ENCODE peak calls at places on chromosomes 12 and 14, in six cellular contexts. A, B, N, J, G and V are unnamed samples. For H3K4me1, the result is how much of the 10 kb centered on the place peaks cover.

GRCh38 chr14:74290415-74290814 is 12.3 kb downstream of the ABCD4 start:
- DNase-seq in N (no peak), A (no peak), G (no peak), J (peak), B (no peak), V (no peak)

GRCh38 chr12:131882804-131883520 is 11.5 kb upstream of the ULK1 start:
- DNase-seq in J (no peak), B (no peak), N (peak), G (no peak), A (no peak), V (no peak)

GRCh38 chr12:823043-823698 is 70.8 kb downstream of the WNK1 start:
- DNase-seq in G (no peak), J (no peak), B (no peak), N (no peak), A (no peak), V (no peak)

GRCh38 chr14:35384386-35385041 is 20.0 kb downstream of the NFKBIA start:
- DNase-seq in N (no peak), B (no peak), J (peak), G (peak), A (no peak), V (no peak)

GRCh38 chr14:33061667-33062325 is 123.1 kb downstream of the NPAS3 start:
- DNase-seq in J (no peak), G (no peak), N (peak), A (no peak), B (no peak), V (no peak)

GRCh38 chr12:122984612-122985358 is 4.3 kb downstream of the ARL6IP4 start:
- DNase-seq in J (peak), B (no peak), N (no peak), G (peak), A (no peak), V (peak)

GRCh38 chr12:57069522-57069921 is 9.1 kb downstream of the NEMP1 start:
- DNase-seq in A (peak), J (peak), G (peak), N (peak), B (peak), V (no peak)

GRCh38 chr14:94617366-94617941 is 5.3 kb downstream of the SERPINA3 start:
- DNase-seq in A (no peak), G (no peak), B (no peak), J (no peak), N (no peak), V (no peak)

GRCh38 chr12:66288121-66288520 is 14.2 kb upstream of the HELB start:
- DNase-seq in G (no peak), J (no peak), A (no peak), N (no peak), B (no peak), V (no peak)

GRCh38 chr14:64107438-64107837 is 186.7 kb downstream of the ESR2 start:
- DNase-seq in G (no peak), J (no peak), B (no peak), N (no peak), A (no peak), V (no peak)

GRCh38 chr14:31926652-31927347 is 150.3 kb upstream of the ARHGAP5 start:
- DNase-seq in A (no peak), J (peak), B (no peak), N (no peak), G (peak), V (no peak)

GRCh38 chr14:53193193-53193592 is 40.1 kb upstream of the DDHD1 start:
- DNase-seq in G (no peak), A (no peak), B (no peak), N (no peak), J (peak), V (no peak)

GRCh38 chr14:77376380-77376770 is 519 bp downstream of the TMED8 start:
- DNase-seq in A (no peak), J (peak), B (peak), N (no peak), G (peak), V (peak)

GRCh38 chr14:22829661-22830328 is at the start of gene MRPL52:
- DNase-seq in J (peak), B (no peak), A (peak), N (peak), G (peak), V (peak)

GRCh38 chr12:64990991-64991570 is 130.0 kb downstream of the WIF1 start:
- DNase-seq in J (no peak), N (no peak), B (peak), A (no peak), G (no peak), V (no peak)

GRCh38 chr12:52145941-52146821 is 45.6 kb downstream of the KRT80 start:
- DNase-seq in A (no peak), B (no peak), J (no peak), G (no peak), N (no peak), V (no peak)

GRCh38 chr12:111221296-111222026 is 147.4 kb downstream of the PHETA1 start:
- DNase-seq in B (no peak), G (no peak), J (no peak), N (no peak), A (no peak), V (no peak)

GRCh38 chr14:50040401-50040775 is 76.0 kb downstream of the VCPKMT start:
- DNase-seq in A (no peak), G (no peak), B (no peak), N (peak), J (peak), V (no peak)

GRCh38 chr12:63770375-63770774 is 9.3 kb upstream of the RXYLT1 start:
- DNase-seq in A (no peak), G (no peak), J (no peak), N (no peak), B (no peak), V (no peak)

GRCh38 chr12:29437575-29437974 is 56.6 kb upstream of the ERGIC2 start:
- DNase-seq in A (no peak), N (no peak), G (no peak), B (no peak), J (no peak), V (no peak)

GRCh38 chr12:27246774-27247173 is 2.7 kb downstream of the STK38L start:
- DNase-seq in J (peak), N (no peak), G (no peak), B (no peak), A (no peak), V (no peak)
- H3K4me1 ChIP-seq in J (under half), N (under half), G (under half), B (under half), A (under half), V (under half)

DNA sequence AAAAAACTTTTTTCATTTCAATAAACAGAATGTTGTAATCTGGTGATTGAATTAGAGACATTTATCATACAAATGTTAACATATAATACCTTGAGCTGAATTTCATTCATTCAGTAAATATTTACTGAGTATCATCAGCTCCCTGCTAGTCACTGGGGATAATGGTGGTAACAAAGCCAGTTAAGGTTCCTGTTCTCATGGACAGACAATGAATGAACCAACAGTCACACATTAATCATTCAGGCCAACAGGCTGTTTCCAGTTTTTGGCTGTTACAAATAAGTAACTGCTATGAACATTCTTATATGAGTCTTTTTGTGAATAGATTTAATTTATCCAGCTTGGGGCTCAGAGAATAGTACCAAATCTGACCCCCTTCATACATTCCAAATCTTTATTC is 13.5 kb downstream of the EXD2 start:
- DNase-seq in A (no peak), J (peak), N (no peak), G (no peak), B (no peak), V (no peak)
- H3K27ac ChIP-seq in A (no peak), J (no peak), N (no peak), G (no peak), B (no peak), V (no peak)

GRCh38 chr14:81529391-81529790 is 4.3 kb downstream of the SEL1L start:
- DNase-seq in G (no peak), B (no peak), N (no peak), J (no peak), A (no peak), V (no peak)
- H3K4me1 ChIP-seq in G (under half), B (under half), N (under half), J (under half), A (under half), V (under half)

DNA sequence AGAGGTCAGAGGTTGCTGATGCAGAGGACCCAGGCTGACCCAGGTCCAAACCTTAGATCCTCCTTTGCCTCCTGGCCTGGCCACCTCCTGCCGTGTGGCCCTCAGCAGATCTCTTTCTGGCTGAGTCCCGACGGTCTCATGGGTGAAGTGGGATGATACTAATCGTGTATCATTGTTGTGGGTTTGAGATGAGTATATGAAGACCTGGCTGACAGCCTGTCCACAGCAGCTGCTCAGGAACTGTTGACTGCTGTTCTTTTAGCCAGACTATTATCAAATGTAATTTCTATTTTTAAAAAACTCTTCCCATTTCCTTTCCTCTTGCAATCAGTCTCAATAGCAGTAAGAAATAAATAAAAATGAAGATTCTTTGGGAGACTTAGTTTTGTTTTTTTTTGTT is 45.6 kb downstream of the ANKRD9 start:
- DNase-seq in N (no peak), G (no peak), B (no peak), J (no peak), A (no peak), V (no peak)
- H3K27ac ChIP-seq in N (no peak), G (no peak), B (no peak), J (no peak), A (no peak), V (no peak)

DNA sequence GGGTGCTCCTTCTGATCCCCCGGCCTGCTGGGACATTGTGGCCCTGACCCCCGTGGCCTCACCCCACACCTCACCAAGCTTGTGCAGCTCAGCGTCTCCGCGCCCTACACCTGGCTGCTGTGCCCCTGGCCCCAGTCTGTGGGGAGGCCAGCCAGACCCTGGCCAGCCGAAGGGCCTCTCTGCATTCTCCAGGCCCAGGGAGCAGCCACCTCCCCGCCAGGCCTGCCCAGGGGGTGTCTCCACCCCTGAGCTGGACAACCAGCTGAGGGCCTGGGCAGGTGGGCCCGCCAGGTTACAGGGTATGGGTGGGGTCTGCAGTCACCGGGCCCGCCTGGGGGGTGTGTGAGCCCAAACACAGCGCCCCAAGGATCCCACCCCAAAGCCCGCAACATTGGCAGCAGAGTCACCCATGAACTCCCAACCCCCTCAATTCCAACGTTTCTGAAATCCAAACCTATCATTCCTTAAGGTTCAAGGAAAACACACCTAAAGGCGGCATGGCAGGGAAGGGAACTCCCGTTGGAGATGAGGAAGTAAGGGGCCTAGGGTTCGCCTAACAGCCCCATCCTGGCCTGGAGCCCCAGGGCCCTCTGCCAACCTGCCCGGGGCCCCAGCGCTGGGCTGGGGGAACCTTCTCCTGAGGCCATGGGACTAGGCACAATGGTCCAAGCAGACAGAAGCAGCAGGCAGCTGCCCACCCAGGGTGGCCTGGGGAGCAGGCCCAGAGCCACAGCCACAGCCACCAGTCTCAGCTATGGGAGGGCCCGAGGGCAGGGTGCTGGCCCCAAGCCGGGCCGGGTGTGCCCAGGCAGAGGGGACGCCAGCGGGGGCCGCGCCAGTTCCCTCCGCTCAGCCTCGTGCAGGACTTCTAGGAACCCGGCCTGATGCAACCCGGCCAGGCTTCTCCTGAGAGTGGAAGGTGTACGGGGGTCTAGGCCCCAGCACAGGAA is 8.5 kb downstream of the AKT1 start:
- DNase-seq in J (no peak), N (no peak), G (no peak), B (no peak), A (no peak), V (peak)
- H3K4me1 ChIP-seq in J (under half), N (under half), G (under half), B (under half), A (under half), V (under half)

DNA sequence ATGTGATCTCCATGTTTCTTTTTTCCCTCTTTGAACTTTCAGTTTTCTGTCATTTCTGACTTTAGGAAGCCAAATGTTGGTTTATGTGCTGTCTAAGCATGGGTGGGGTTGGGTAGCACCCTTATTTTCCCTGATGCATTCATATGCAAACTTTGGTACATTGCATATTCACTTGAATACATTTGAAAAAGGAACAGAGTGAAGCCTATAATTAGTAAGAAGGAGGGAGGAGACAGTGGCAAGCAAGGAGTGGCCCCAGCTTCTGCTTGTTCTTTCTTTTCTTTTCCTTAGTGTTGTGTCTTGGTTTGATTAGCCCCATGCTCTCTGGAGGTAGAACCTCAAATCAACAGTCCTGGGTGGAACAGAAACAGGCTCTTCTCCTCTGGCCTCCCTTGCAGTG is 8.5 kb upstream of the A2ML1 start:
- DNase-seq in J (no peak), B (no peak), N (no peak), A (no peak), G (no peak), V (no peak)
- H3K27ac ChIP-seq in J (no peak), B (no peak), N (no peak), A (no peak), G (no peak), V (no peak)

DNA sequence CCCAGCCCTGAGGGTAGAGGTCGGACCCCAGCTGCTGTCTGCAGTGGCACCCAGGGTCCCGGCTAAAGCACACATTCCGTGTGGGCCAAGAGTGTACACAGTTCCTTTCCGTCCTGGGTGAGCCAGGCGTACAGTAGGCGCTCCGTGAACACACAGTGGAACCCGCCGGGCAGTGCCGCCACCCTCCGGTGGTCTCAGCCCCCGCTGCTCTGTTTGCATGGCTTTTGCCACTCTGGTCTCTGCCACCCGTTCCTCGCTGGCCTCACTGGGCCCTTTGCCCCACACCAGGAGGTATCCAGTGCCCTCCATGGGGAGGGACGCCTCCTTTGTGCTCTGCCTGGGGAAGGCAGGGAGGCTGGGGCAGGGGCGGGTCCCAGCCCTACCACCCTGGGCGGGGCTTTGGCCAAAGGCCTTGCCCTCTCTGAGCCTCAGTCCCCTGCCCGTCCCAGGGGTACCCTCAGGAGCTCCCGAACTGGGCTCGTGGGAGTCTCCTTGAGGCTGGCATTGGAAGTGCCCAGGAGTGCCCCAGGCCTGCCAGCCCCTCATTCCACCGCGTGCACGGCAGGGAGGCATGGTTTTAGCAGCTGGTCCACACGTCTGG is 13.0 kb downstream of the TRMT61A start:
- DNase-seq in N (no peak), J (no peak), G (peak), B (no peak), A (no peak), V (no peak)
- H3K4me1 ChIP-seq in N (half or more), J (under half), G (under half), B (under half), A (under half), V (under half)

GRCh38 chr12:31880340-31880739 is 78.9 kb upstream of the RESF1 start:
- DNase-seq in J (peak), B (no peak), N (no peak), A (peak), G (no peak), V (no peak)
- H3K27ac ChIP-seq in J (no peak), B (no peak), N (no peak), A (peak), G (no peak), V (no peak)

GRCh38 chr12:32486158-32486557 is 86.8 kb downstream of the FGD4 start:
- DNase-seq in N (peak), G (no peak), B (no peak), J (peak), A (no peak), V (no peak)

GRCh38 chr12:32483499-32483898 is 84.1 kb downstream of the FGD4 start:
- DNase-seq in J (no peak), N (no peak), A (no peak), B (no peak), G (peak), V (no peak)

GRCh38 chr12:32483993-32484392 is 84.6 kb downstream of the FGD4 start:
- DNase-seq in N (no peak), A (no peak), J (no peak), G (no peak), B (no peak), V (no peak)

GRCh38 chr12:32478858-32479257 is 79.5 kb downstream of the FGD4 start:
- DNase-seq in N (no peak), A (no peak), B (no peak), G (no peak), J (no peak), V (no peak)

DNA sequence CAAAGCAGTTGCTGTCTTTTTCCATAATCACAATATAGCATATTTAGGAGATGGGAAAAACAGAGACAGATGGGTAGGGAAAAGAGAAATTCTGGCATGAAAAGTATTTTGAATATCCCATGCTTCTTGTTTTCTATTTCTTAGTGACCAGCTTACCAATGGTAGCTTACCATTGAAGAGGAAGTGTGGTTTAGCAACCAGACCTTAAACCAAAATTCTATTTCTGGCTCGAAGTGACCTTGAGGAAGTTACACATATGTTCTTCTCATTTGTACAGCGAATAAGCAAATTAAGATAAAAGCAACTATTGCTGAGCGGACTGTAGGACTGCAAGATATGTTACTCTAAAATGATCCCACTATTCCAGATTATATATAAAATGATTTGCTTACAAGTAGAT is 82.9 kb downstream of the FGD4 start:
- DNase-seq in A (no peak), J (no peak), N (no peak), B (no peak), G (no peak), V (no peak)
- H3K4me1 ChIP-seq in A (under half), J (under half), N (under half), B (under half), G (under half), V (under half)